ENCODE peak calls at places on chromosomes 12 and 14, in ten cellular contexts. R is heart right ventricle, X is pancreas, S is BE2C, Y is psoas muscle, J is SK-N-SH, Z is tibial nerve, D is OCI-LY7, B is A549, W is GM12878. I is an unnamed sample. For H3K9me3, the result is how much of the 10 kb centered on the place peaks cover.

GRCh38 chr12:105214670-105215375 is 21.2 kb downstream of the APPL2 start:
- DNase-seq in R (no peak), X (no peak), S (no peak), Y (no peak), J (no peak), Z (no peak), D (no peak), B (no peak), W (no peak), I (no peak)

GRCh38 chr14:56119221-56119967 is 1.2 kb downstream of the PELI2 start:
- DNase-seq in R (peak), X (no peak), S (peak), Y (peak), J (peak), Z (peak), D (peak), B (peak), W (no peak), I (peak)

GRCh38 chr12:2959508-2960431 is 573 bp downstream of the TEAD4 start:
- DNase-seq in R (peak), X (peak), S (peak), Y (peak), J (peak), Z (peak), D (no peak), B (peak), W (no peak), I (peak)

GRCh38 chr12:69163681-69164362 is 75.5 kb upstream of the CPSF6 start:
- DNase-seq in R (no peak), X (no peak), S (no peak), Y (no peak), J (no peak), Z (no peak), D (no peak), B (no peak), W (no peak), I (no peak)

GRCh38 chr14:23299558-23299957 is 3.1 kb downstream of the PPP1R3E start:
- DNase-seq in R (no peak), X (no peak), S (peak), Y (no peak), J (no peak), Z (no peak), D (peak), B (peak), W (no peak), I (peak)

GRCh38 chr12:112097641-112098040 is 10.9 kb downstream of the NAA25 start:
- DNase-seq in R (no peak), X (no peak), S (no peak), Y (no peak), J (no peak), Z (no peak), D (no peak), B (no peak), W (no peak), I (no peak)

GRCh38 chr12:119843100-119843499 is 34.0 kb downstream of the CIT start:
- DNase-seq in R (no peak), X (no peak), S (no peak), Y (no peak), J (no peak), Z (no peak), D (no peak), B (no peak), W (no peak), I (no peak)

GRCh38 chr14:25069889-25070288 is 19.9 kb upstream of the STXBP6 start:
- DNase-seq in R (no peak), X (no peak), S (no peak), Y (no peak), J (no peak), Z (no peak), D (no peak), B (no peak), W (no peak), I (no peak)

GRCh38 chr14:64095620-64096019 is 198.6 kb downstream of the ESR2 start:
- DNase-seq in R (no peak), X (no peak), S (no peak), Y (no peak), J (no peak), Z (no peak), D (no peak), B (no peak), W (no peak), I (no peak)

GRCh38 chr12:71686658-71687025 is 760 bp downstream of the TMEM19 start:
- DNase-seq in R (no peak), X (no peak), S (no peak), Y (no peak), J (no peak), Z (no peak), D (peak), B (no peak), W (no peak), I (no peak)

GRCh38 chr12:92356405-92356804 is 210.8 kb upstream of the BTG1 start:
- DNase-seq in R (no peak), X (no peak), S (no peak), Y (no peak), J (no peak), Z (no peak), D (no peak), B (no peak), W (no peak), I (no peak)

GRCh38 chr12:130680451-130680990 is 35.6 kb downstream of the RIMBP2 start:
- DNase-seq in R (no peak), X (no peak), S (no peak), Y (no peak), J (no peak), Z (no peak), D (no peak), B (no peak), W (no peak), I (no peak)

GRCh38 chr14:105818712-105819005 is 292.3 kb downstream of the TMEM121 start:
- DNase-seq in R (no peak), X (no peak), S (no peak), Y (no peak), J (peak), Z (no peak), D (peak), B (no peak), W (no peak), I (no peak)

GRCh38 chr14:28102814-28103213 is 663.8 kb upstream of the FOXG1 start:
- DNase-seq in R (no peak), X (no peak), S (peak), Y (no peak), J (no peak), Z (no peak), D (no peak), B (no peak), W (no peak), I (no peak)

GRCh38 chr12:119901670-119902069 is 24.6 kb upstream of the CIT start:
- DNase-seq in R (no peak), X (no peak), S (no peak), Y (no peak), J (no peak), Z (no peak), D (no peak), B (no peak), W (no peak), I (no peak)

GRCh38 chr12:128025856-128026255 is 241.1 kb upstream of the TMEM132C start:
- DNase-seq in R (no peak), X (no peak), S (no peak), Y (no peak), J (no peak), Z (no peak), D (no peak), B (no peak), W (no peak), I (no peak)

GRCh38 chr14:91255026-91255695 is 10.7 kb upstream of the GPR68 start:
- DNase-seq in R (no peak), X (no peak), S (no peak), Y (no peak), J (no peak), Z (no peak), D (no peak), B (no peak), W (no peak), I (no peak)

GRCh38 chr14:104436741-104437701 is 142.5 kb upstream of the C14orf180 start:
- DNase-seq in R (no peak), X (peak), S (peak), Y (peak), J (peak), Z (peak), D (no peak), B (no peak), W (no peak), I (peak)

GRCh38 chr12:49375406-49375805 is 8.1 kb downstream of the SPATS2 start:
- DNase-seq in R (no peak), X (no peak), S (no peak), Y (no peak), J (no peak), Z (no peak), D (no peak), B (no peak), W (no peak), I (no peak)

GRCh38 chr12:27705263-27705662 is 5.4 kb upstream of the MRPS35 start:
- DNase-seq in R (no peak), X (no peak), S (peak), Y (no peak), J (no peak), Z (no peak), D (no peak), B (no peak), W (no peak), I (peak)

GRCh38 chr14:103512701-103513611 is 9.7 kb downstream of the CKB start:
- DNase-seq in R (no peak), X (no peak), S (peak), Y (peak), J (no peak), Z (no peak), D (no peak), B (no peak), W (no peak), I (peak)

GRCh38 chr12:58916891-58917570 is 3.3 kb downstream of the LRIG3 start:
- DNase-seq in R (no peak), X (peak), S (no peak), Y (no peak), J (no peak), Z (no peak), D (no peak), B (no peak), W (no peak), I (no peak)

GRCh38 chr12:11785722-11786121 is 136.2 kb downstream of the ETV6 start:
- DNase-seq in R (no peak), X (no peak), S (no peak), Y (no peak), J (no peak), Z (no peak), D (no peak), B (no peak), W (no peak), I (no peak)

GRCh38 chr12:5163661-5164060 is 120.0 kb downstream of the KCNA5 start:
- DNase-seq in R (no peak), X (no peak), S (no peak), Y (no peak), J (no peak), Z (no peak), D (no peak), B (no peak), W (no peak), I (no peak)

GRCh38 chr12:47767197-47767724 is 5.8 kb upstream of the SLC48A1 start:
- DNase-seq in R (peak), X (peak), S (peak), Y (peak), J (no peak), Z (no peak), D (peak), B (peak), W (no peak), I (peak)

GRCh38 chr12:11672833-11673232 is 23.4 kb downstream of the ETV6 start:
- DNase-seq in R (no peak), X (no peak), S (no peak), Y (no peak), J (no peak), Z (no peak), D (no peak), B (no peak), W (no peak), I (no peak)

GRCh38 chr14:69191340-69192111 is at the start of gene EXD2:
- DNase-seq in R (peak), X (peak), S (peak), Y (peak), J (peak), Z (peak), D (peak), B (peak), W (peak), I (peak)

GRCh38 chr14:26191123-26191522 is 406.7 kb downstream of the NOVA1 start:
- DNase-seq in R (no peak), X (no peak), S (no peak), Y (no peak), J (no peak), Z (no peak), D (no peak), B (no peak), W (no peak), I (no peak)

GRCh38 chr14:20035449-20035848 is 389 bp downstream of the OR4K13 start:
- DNase-seq in R (no peak), X (no peak), S (no peak), Y (no peak), J (no peak), Z (no peak), D (no peak), B (no peak), W (no peak), I (no peak)
- H3K9me3 ChIP-seq in R (under half), X (under half), S (under half), Y (under half), J (under half), Z (under half), D (under half), B (under half), W (under half), I (under half)

DNA sequence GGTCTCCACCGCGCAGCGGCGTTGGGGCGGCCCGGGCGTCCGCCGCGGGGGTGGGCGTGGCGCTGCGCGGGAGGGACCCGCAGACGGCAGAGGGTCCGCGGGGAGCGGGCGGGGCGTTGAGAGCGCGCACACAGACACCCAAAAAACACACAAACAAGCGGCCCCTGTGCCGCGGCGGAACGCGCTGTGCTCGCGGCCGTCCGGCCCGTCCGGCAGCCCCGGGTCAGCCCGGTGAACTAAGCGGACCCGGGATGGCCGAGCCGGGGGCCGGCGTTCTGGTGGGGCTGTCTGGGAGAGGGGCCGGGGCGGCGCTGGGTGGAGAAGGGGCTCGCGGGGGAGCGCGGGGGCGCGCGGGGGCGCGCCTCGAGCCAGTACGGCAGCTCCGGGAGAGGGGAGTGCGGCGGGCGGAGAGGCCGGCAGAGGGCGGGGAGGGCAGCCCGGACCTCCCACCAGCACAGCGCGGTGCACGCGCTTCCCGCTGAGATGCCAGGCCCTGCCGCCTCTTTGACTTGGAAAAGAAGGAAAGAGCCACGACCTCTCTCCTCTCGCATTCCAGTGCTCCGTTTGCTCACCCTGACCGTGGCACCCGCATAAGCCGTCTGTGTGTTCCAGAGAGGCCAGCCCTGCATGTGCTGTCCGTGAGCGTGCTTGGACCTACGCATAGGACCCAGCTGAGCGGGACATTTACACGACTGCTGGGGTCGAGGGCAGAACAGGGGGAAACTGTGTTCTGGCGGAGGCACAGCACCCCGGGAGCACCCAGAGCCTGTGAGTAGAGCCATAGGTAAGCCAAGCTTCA is 10.3 kb downstream of the SLC6A12 start:
- DNase-seq in R (no peak), X (no peak), S (peak), Y (peak), J (peak), Z (no peak), D (no peak), B (peak), W (no peak), I (peak)
- TF ChIP-seq CTCF in R (peak), X (no peak), S (no peak), Y (peak), J (no peak), Z (peak), D (no peak), B (peak), W (no peak), I (no peak)

GRCh38 chr12:133037207-133038005 is at the start of gene ZNF84:
- DNase-seq in R (peak), X (peak), S (peak), Y (peak), J (peak), Z (peak), D (peak), B (peak), W (peak), I (peak)
- H3K9me3 ChIP-seq in R (half or more), X (under half), S (under half), Y (half or more), J (under half), Z (half or more), D (half or more), B (half or more), W (under half), I (half or more)

GRCh38 chr14:101008196-101008595 is 104.7 kb upstream of the RTL1 start:
- DNase-seq in R (no peak), X (no peak), S (no peak), Y (no peak), J (no peak), Z (no peak), D (no peak), B (no peak), W (no peak), I (no peak)
- TF ChIP-seq CTCF in R (no peak), X (no peak), S (no peak), Y (no peak), J (no peak), Z (no peak), D (no peak), B (no peak), W (no peak), I (no peak)

GRCh38 chr14:98006008-98006407 is 1208.8 kb downstream of the VRK1 start:
- DNase-seq in R (no peak), X (no peak), S (no peak), Y (no peak), J (no peak), Z (no peak), D (no peak), B (no peak), W (no peak), I (no peak)
- H3K9me3 ChIP-seq in R (under half), X (under half), S (under half), Y (under half), J (under half), Z (under half), D (under half), B (under half), W (under half), I (under half)

I was measured in upper lobe of left lung.